ENCODE peak calls at places on chromosomes 2 and 18, in five cellular contexts. H is transverse colon, B is stomach, E is neural crest cell, Z is BE2C. Q is an unnamed sample.

GRCh38 chr2:120775261-120775660 is 39.6 kb downstream of the GLI2 start:
- DNase-seq in B (no peak), E (no peak), Z (no peak), H (no peak), Q (no peak)

GRCh38 chr2:63053889-63054725 is 3.5 kb downstream of the OTX1 start:
- DNase-seq in H (peak), E (peak), Z (no peak), B (no peak), Q (no peak)

GRCh38 chr18:64474279-64474678 is 325.4 kb upstream of the LINC00305 start:
- DNase-seq in B (no peak), H (no peak), Z (no peak), E (no peak), Q (no peak)

GRCh38 chr2:86135653-86136052 is 29.6 kb downstream of the PTCD3 start:
- DNase-seq in Z (no peak), H (no peak), E (no peak), B (no peak), Q (no peak)

GRCh38 chr18:80246656-80247402 is 485 bp downstream of the PARD6G start:
- DNase-seq in H (no peak), Z (peak), B (no peak), E (peak), Q (no peak)

GRCh38 chr2:111534816-111535803 is 348.9 kb downstream of the ANAPC1 start:
- DNase-seq in E (no peak), H (peak), B (no peak), Z (no peak), Q (no peak)

GRCh38 chr18:76373297-76373696 is 121.7 kb downstream of the ZNF516 start:
- DNase-seq in Z (no peak), H (no peak), E (no peak), B (no peak), Q (no peak)

GRCh38 chr2:227655454-227655853 is 11.2 kb upstream of the SCYGR5 start:
- DNase-seq in Z (no peak), E (no peak), H (no peak), B (no peak), Q (no peak)

GRCh38 chr18:43277164-43277600 is at the start of gene SYT4:
- DNase-seq in B (peak), E (peak), H (no peak), Z (peak), Q (no peak)

DNA sequence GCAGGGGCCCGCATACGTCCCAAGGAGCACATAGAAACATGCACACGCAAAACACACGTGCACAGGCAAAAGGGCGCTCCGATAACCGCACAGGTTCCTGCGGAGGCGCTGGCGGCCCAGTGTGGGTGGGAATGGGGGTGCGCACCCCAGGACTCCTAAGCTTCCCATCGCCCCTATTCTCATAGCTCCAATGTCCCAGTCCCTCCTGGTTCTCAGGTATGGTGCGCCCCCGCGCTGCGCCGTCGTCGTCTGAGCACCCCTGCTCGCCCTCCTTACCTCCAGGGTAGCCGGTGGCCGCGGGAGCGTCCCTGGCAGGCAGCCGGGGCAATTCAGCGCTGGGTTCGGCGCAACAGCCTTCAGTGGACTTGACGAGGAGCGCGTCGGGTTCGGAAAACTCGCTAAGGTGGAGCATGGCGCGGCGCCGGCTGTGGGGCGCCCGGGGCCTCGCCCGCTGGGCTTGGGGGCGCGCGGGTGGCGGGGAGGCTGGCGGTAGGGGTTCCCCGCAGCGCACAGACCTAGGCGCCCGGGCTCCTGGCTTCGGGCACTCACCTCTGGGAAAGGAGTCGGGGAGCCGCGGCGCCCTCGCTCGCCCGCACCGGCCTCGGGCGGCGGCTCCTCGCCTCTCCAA is 328 bp downstream of the EGR4 start:
- DNase-seq in B (no peak), H (no peak), E (no peak), Z (no peak), Q (no peak)
- TF ChIP-seq CTCF in B (no peak), H (no peak), E (no peak), Z (no peak), Q (no peak)

GRCh38 chr18:24009246-24009645 is 5.3 kb upstream of the TTC39C start:
- DNase-seq in E (no peak), B (no peak), H (no peak), Z (no peak), Q (no peak)

GRCh38 chr18:24010673-24011072 is 3.9 kb upstream of the TTC39C start:
- DNase-seq in H (no peak), B (no peak), E (no peak), Z (no peak), Q (no peak)

GRCh38 chr18:24006731-24007308 is 7.7 kb upstream of the TTC39C start:
- DNase-seq in H (no peak), E (no peak), B (no peak), Z (no peak), Q (no peak)

GRCh38 chr18:24011095-24011917 is 3.2 kb upstream of the TTC39C start:
- DNase-seq in Z (no peak), E (no peak), B (no peak), H (no peak), Q (no peak)

DNA sequence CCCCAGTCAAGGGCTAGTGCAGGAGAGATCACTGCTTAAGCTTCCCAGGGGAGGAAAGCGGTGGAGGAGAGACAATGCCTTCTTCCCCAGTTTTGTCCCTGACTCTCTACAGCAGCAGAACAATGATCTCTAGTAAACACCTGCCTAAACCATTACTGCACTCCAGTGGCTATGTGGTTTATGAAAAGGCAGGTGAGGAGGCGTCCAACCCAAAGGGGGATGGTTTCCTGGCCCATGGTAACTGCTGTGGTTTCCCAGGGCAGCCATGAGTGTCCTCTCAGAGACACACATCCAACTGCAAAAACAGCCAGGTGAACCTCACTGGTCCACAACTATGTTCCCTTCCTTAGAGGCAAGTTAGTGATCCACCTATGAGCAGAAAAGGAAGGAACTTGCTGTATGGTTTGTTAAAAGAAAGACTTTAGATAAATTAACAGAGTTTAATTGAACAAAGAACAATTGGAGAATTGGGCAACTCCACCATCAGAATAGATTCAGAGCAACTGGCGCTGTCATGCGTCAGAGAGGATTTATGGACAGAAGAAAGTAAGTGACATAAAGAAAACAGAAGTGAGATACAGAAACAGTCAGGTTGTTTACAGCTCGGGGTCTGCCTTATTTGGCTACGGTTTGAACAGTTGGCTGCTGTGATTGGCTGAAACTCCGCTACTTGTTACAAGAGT is 4.8 kb upstream of the TTC39C start:
- DNase-seq in Z (no peak), B (no peak), E (no peak), H (no peak), Q (no peak)
- TF ChIP-seq CTCF in Z (no peak), B (no peak), E (no peak), H (no peak), Q (no peak)

GRCh38 chr2:43634604-43635306 is 2.3 kb upstream of the PLEKHH2 start:
- DNase-seq in H (no peak), E (no peak), B (no peak), Z (no peak), Q (no peak)

GRCh38 chr2:43636616-43637015 is 444 bp upstream of the PLEKHH2 start:
- DNase-seq in H (no peak), Z (no peak), B (no peak), E (no peak), Q (no peak)

GRCh38 chr2:43631918-43632317 is 5.1 kb upstream of the PLEKHH2 start:
- DNase-seq in H (no peak), E (no peak), Z (no peak), B (no peak), Q (no peak)

GRCh38 chr2:43642363-43642762 is 5.3 kb downstream of the PLEKHH2 start:
- DNase-seq in E (no peak), B (no peak), H (no peak), Z (no peak), Q (no peak)

DNA sequence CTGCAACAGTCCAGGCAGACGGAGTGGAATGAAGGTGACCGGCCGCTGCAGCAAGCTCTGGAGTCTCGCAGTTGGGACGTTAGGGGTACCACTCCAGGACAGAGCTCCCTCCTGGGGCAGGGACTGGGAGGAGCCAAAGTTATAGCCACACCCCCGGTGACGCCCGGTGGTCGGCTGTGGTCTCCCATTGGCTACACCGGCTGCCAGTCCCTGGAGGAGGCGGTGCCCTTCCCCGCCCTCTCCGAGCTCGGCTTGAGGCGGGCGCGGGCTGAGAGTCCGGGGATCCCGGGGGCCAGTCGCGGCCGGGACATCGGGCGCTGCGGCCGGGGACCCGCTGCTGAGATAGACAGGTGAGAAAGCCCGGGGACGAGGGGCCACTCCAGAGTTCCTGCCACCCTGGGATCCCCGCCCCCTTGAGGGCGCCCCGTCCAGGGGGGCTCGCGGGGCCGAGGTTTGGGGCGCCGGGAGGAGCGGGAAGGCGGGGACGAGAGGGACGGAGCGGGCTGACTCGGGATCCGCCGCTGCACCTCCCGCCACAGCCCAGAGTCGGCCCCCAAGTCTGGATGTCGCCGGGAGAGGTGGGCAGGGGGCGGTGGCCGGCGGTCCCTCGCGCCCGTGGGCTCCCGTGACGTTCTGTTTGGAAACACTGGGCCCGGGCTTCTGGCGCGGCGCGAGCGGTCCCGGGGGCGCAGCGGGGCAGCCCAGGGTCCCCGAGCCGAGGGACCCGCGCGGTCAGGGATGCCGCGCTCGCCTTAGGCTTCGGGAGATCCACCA is at the start of gene PLEKHH2:
- DNase-seq in B (peak), E (peak), H (peak), Z (peak), Q (peak)
- TF ChIP-seq CTCF in B (no peak), E (no peak), H (no peak), Z (no peak), Q (no peak)

DNA sequence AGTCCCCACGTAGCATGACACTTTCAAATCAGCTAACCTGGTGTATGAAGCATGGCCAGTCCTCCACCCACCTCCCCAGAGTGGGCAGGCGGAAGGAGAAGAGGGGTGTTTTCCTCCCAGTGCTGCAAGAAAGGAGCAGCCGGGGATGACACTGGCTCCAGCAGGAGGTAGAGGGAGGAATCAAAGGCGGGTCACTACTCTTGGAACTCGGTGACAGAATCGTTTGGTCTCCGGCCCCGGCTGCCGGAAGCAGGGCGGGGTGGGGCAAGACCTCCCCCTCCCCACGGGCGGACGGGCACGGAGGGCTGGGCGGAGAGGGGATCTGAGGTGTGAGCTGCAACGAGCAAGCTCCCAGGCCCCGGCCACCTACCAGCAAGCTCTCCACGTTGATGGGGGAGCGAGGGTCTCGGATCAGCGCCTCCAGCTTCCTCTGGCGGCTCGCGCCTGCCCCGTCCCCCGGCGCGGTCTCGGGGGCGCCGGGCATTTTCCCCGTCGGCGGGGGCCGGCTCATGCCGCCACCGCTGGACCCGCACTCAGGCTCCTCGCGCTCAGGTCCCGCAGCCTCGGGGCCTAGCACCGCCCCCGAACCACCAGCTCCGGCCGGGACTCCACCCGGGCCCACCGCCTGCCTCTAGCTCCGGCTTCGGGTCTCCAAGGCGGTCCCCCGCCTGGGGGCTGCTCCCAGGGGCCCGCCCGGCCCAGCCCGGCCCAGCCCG is 652 bp downstream of the ROCK2 start:
- DNase-seq in H (peak), Z (peak), B (peak), E (peak), Q (peak)
- TF ChIP-seq CTCF in H (no peak), Z (no peak), B (no peak), E (no peak), Q (no peak)

GRCh38 chr2:119223521-119224390 is at the start of gene STEAP3:
- DNase-seq in B (peak), H (peak), E (peak), Z (peak), Q (peak)
- TF ChIP-seq CTCF in B (no peak), H (no peak), E (no peak), Z (no peak), Q (no peak)

GRCh38 chr2:219279151-219279915 is at the start of gene DNAJB2:
- DNase-seq in E (peak), Z (peak), B (peak), H (peak), Q (peak)
- TF ChIP-seq CTCF in E (no peak), Z (no peak), B (no peak), H (no peak), Q (no peak)

GRCh38 chr18:47247036-47247832 is 4.2 kb downstream of the SKOR2 start:
- DNase-seq in B (no peak), Z (no peak), H (no peak), E (peak), Q (no peak)
- TF ChIP-seq CTCF in B (no peak), Z (no peak), H (no peak), E (peak), Q (no peak)

DNA sequence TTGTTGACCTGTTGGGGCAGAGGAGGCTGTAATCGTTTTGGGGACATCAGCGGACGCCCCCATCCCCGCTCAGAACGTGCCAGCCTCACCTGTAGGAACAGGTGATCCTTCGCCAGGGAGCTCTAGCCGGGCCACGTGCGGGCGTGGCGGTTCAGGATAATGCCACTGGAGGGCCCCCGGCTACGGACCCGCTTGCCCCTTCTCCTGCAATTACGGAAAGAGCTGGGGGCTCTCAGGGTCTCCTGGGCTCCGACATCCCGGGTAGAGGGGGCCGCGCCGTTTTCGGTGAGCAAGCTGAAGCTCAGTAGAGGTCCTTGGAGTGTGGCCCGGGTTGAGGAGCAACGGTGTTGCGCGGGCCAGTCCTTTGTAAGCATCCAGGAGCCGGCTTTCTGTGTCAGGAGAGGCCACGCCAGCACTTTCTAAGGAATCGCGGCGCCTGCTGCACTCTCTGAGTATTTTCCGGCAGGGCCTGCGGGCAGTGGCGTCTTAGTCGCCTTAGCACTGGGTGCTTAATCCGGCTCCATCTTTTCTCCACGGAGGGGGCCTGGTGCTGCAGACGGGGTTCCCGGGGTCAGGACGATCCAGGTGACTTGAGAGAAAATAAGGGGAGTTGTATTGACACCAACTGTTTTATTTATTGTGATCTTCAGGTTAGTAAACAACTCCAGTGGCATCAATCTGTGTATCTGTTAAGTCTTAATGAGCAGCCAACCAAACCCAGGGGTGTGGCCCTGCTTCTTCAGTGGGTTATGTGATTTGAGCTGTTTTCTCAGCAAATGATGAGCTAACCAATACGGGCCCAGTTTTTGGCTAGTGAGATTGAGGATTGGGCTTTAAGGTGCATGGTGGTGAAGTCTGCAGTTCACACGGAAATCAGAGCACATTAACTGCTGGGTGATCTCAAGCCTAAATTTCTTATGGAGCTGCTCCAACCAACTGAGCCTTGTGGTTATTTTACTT is 1.9 kb downstream of the MTCL1 start:
- DNase-seq in B (peak), Z (peak), E (peak), H (no peak), Q (no peak)
- TF ChIP-seq CTCF in B (no peak), Z (peak), E (peak), H (no peak), Q (no peak)